ENCODE peak calls at places on chromosomes 16 and 17, in four cellular contexts. One of them, this sample, is unnamed.

GRCh38 chr17:66952031-66952524 is 12.4 kb upstream of the CACNG4 start:
- DNase-seq in mesendoderm: peak
- DNase-seq in IMR-90: peak
- DNase-seq in H9: peak
- DNase-seq in this sample: no peak

GRCh38 chr17:3535253-3535995 is 22.2 kb downstream of the TRPV3 start:
- DNase-seq in mesendoderm: peak
- DNase-seq in IMR-90: peak
- DNase-seq in H9: peak
- DNase-seq in this sample: peak

GRCh38 chr16:894136-894535 is 76.6 kb downstream of the LMF1 start:
- DNase-seq in mesendoderm: no peak
- DNase-seq in IMR-90: no peak
- DNase-seq in H9: no peak
- DNase-seq in this sample: no peak

GRCh38 chr16:17983847-17984639 is 352.5 kb downstream of the NPIPA8 start:
- DNase-seq in mesendoderm: no peak
- DNase-seq in IMR-90: no peak
- DNase-seq in H9: no peak
- DNase-seq in this sample: no peak

GRCh38 chr17:13962716-13963115 is 106.6 kb upstream of the COX10 start:
- DNase-seq in mesendoderm: no peak
- DNase-seq in IMR-90: no peak
- DNase-seq in H9: no peak
- DNase-seq in this sample: no peak

GRCh38 chr17:51435641-51436091 is 175.3 kb downstream of the UTP18 start:
- DNase-seq in mesendoderm: peak
- DNase-seq in IMR-90: peak
- DNase-seq in H9: peak
- DNase-seq in this sample: peak

GRCh38 chr17:81018044-81018802 is 16.7 kb upstream of the BAIAP2 start:
- DNase-seq in mesendoderm: no peak
- DNase-seq in IMR-90: peak
- DNase-seq in H9: no peak
- DNase-seq in this sample: no peak

GRCh38 chr16:71781741-71782140 is 26.9 kb downstream of the AP1G1 start:
- DNase-seq in mesendoderm: peak
- DNase-seq in IMR-90: peak
- DNase-seq in H9: no peak
- DNase-seq in this sample: no peak

GRCh38 chr16:72442381-72443158 is 270.6 kb upstream of the PMFBP1 start:
- DNase-seq in mesendoderm: no peak
- DNase-seq in IMR-90: peak
- DNase-seq in H9: no peak
- DNase-seq in this sample: no peak

GRCh38 chr17:48597775-48598631 is 4.4 kb upstream of the HOXB5 start:
- DNase-seq in mesendoderm: no peak
- DNase-seq in IMR-90: peak
- DNase-seq in H9: no peak
- DNase-seq in this sample: no peak

GRCh38 chr17:34156741-34157589 is 98.1 kb upstream of the CCL2 start:
- DNase-seq in mesendoderm: no peak
- DNase-seq in IMR-90: no peak
- DNase-seq in H9: no peak
- DNase-seq in this sample: peak

GRCh38 chr16:62657116-62657515 is 620.9 kb upstream of the CDH8 start:
- DNase-seq in mesendoderm: no peak
- DNase-seq in IMR-90: no peak
- DNase-seq in H9: no peak
- DNase-seq in this sample: no peak

GRCh38 chr16:62665269-62665668 is 629.0 kb upstream of the CDH8 start:
- DNase-seq in mesendoderm: peak
- DNase-seq in IMR-90: no peak
- DNase-seq in H9: peak
- DNase-seq in this sample: no peak

GRCh38 chr16:62664566-62664965 is 628.3 kb upstream of the CDH8 start:
- DNase-seq in mesendoderm: no peak
- DNase-seq in IMR-90: no peak
- DNase-seq in H9: no peak
- DNase-seq in this sample: no peak

GRCh38 chr16:62661435-62661834 is 625.2 kb upstream of the CDH8 start:
- DNase-seq in mesendoderm: no peak
- DNase-seq in IMR-90: no peak
- DNase-seq in H9: no peak
- DNase-seq in this sample: no peak
- H3K56ac ChIP-seq in mesendoderm: no peak
- H3K56ac ChIP-seq in IMR-90: no peak
- H3K56ac ChIP-seq in H9: no peak
- H3K56ac ChIP-seq in this sample: no peak

GRCh38 chr17:5912927-5913565 is 157.1 kb upstream of the WSCD1 start:
- DNase-seq in mesendoderm: no peak
- DNase-seq in IMR-90: no peak
- DNase-seq in H9: no peak
- DNase-seq in this sample: no peak

GRCh38 chr17:5911919-5912318 is 158.3 kb upstream of the WSCD1 start:
- DNase-seq in mesendoderm: no peak
- DNase-seq in IMR-90: no peak
- DNase-seq in H9: no peak
- DNase-seq in this sample: no peak

GRCh38 chr17:5915337-5915736 is 154.8 kb upstream of the WSCD1 start:
- DNase-seq in mesendoderm: no peak
- DNase-seq in IMR-90: no peak
- DNase-seq in H9: peak
- DNase-seq in this sample: no peak

GRCh38 chr17:5919104-5919503 is 151.1 kb upstream of the WSCD1 start:
- DNase-seq in mesendoderm: no peak
- DNase-seq in IMR-90: no peak
- DNase-seq in H9: peak
- DNase-seq in this sample: no peak

DNA sequence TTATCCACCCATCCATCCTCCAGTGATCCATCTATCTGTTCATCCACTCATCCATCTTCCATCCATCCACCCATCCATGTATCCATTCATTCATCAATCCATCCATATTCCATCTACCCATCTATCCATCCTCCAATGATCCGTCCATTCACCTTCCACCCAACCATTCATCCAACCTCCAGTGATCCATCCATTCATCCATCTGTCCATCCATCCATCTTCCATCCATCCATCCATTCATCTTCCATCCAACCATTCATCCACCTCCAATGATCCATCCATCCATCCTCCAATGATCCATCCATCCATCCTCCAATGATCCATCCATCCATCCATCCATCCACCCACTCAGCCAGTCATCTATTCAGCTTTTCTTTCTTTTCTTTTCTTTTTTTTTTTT is 156.5 kb upstream of the WSCD1 start:
- DNase-seq in mesendoderm: no peak
- DNase-seq in IMR-90: no peak
- DNase-seq in H9: no peak
- DNase-seq in this sample: no peak
- H3K56ac ChIP-seq in mesendoderm: no peak
- H3K56ac ChIP-seq in IMR-90: no peak
- H3K56ac ChIP-seq in H9: no peak
- H3K56ac ChIP-seq in this sample: no peak

GRCh38 chr17:16383216-16383615 is 2.3 kb downstream of the UBB start:
- DNase-seq in mesendoderm: no peak
- DNase-seq in IMR-90: no peak
- DNase-seq in H9: no peak
- DNase-seq in this sample: no peak
- H3K56ac ChIP-seq in mesendoderm: peak
- H3K56ac ChIP-seq in IMR-90: no peak
- H3K56ac ChIP-seq in H9: no peak
- H3K56ac ChIP-seq in this sample: no peak

DNA sequence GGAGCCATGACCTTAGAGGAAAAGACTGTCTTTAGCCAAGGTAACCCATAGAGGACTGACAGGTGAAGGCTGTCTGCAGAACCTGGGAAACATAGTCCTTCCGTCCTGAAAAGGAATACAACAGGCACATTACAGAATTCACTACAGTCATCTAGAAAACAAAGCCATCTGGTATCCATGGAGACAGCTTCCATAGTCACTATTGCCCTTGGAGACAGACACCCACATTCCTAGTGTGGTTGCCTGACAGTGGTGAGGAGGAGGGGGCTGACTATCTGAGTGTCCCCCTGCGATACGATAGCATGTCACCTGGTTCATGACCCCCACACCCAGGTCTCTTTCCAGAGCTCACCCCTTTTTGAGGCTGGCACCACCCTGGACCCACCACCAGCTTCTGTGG is 254.7 kb downstream of the CDH13 start:
- DNase-seq in mesendoderm: peak
- DNase-seq in IMR-90: no peak
- DNase-seq in H9: no peak
- DNase-seq in this sample: no peak
- H3K56ac ChIP-seq in mesendoderm: no peak
- H3K56ac ChIP-seq in IMR-90: no peak
- H3K56ac ChIP-seq in H9: no peak
- H3K56ac ChIP-seq in this sample: no peak

GRCh38 chr17:69713815-69714214 is 299.3 kb downstream of the MAP2K6 start:
- DNase-seq in mesendoderm: no peak
- DNase-seq in IMR-90: no peak
- DNase-seq in H9: no peak
- DNase-seq in this sample: no peak
- H3K56ac ChIP-seq in mesendoderm: no peak
- H3K56ac ChIP-seq in IMR-90: no peak
- H3K56ac ChIP-seq in H9: no peak
- H3K56ac ChIP-seq in this sample: no peak

GRCh38 chr17:38400286-38400685 is 28.0 kb upstream of the ARHGAP23 start:
- DNase-seq in mesendoderm: no peak
- DNase-seq in IMR-90: no peak
- DNase-seq in H9: no peak
- DNase-seq in this sample: no peak
- H3K56ac ChIP-seq in mesendoderm: no peak
- H3K56ac ChIP-seq in IMR-90: no peak
- H3K56ac ChIP-seq in H9: no peak
- H3K56ac ChIP-seq in this sample: no peak

GRCh38 chr17:78947235-78948153 is 22.3 kb upstream of the TIMP2 start:
- DNase-seq in mesendoderm: no peak
- DNase-seq in IMR-90: no peak
- DNase-seq in H9: no peak
- DNase-seq in this sample: no peak
- H3K56ac ChIP-seq in mesendoderm: no peak
- H3K56ac ChIP-seq in IMR-90: no peak
- H3K56ac ChIP-seq in H9: no peak
- H3K56ac ChIP-seq in this sample: no peak

GRCh38 chr16:12025472-12025871 is 48.9 kb downstream of the SNX29 start:
- DNase-seq in mesendoderm: peak
- DNase-seq in IMR-90: no peak
- DNase-seq in H9: no peak
- DNase-seq in this sample: no peak

GRCh38 chr16:12027091-12027490 is 50.6 kb downstream of the SNX29 start:
- DNase-seq in mesendoderm: peak
- DNase-seq in IMR-90: no peak
- DNase-seq in H9: peak
- DNase-seq in this sample: peak

GRCh38 chr16:12028220-12028619 is 51.7 kb downstream of the SNX29 start:
- DNase-seq in mesendoderm: no peak
- DNase-seq in IMR-90: no peak
- DNase-seq in H9: no peak
- DNase-seq in this sample: no peak

GRCh38 chr16:12025926-12026325 is 49.4 kb downstream of the SNX29 start:
- DNase-seq in mesendoderm: no peak
- DNase-seq in IMR-90: no peak
- DNase-seq in H9: no peak
- DNase-seq in this sample: no peak

GRCh38 chr16:12027558-12027957 is 51.0 kb downstream of the SNX29 start:
- DNase-seq in mesendoderm: no peak
- DNase-seq in IMR-90: no peak
- DNase-seq in H9: no peak
- DNase-seq in this sample: no peak
- H3K56ac ChIP-seq in mesendoderm: no peak
- H3K56ac ChIP-seq in IMR-90: no peak
- H3K56ac ChIP-seq in H9: no peak
- H3K56ac ChIP-seq in this sample: no peak

DNA sequence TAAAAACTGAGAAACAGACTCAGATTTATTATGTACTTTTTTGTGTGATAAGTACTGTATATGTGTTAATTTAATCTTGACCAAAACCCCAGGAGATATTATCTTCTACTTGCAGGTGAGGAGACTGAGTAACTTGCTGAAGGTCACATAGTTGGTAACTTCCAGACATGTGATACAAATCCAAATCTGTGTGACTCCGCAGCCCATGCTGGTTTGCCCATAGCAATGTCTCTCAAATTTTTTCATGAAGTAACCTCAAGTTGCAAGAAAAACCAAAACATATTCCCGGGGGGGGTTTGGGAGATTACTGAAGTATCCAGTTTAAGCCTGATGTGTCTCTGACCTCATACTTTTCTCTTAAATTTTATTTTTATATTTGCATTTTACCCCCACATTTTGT is 3.3 kb downstream of the TEX14 start:
- DNase-seq in mesendoderm: no peak
- DNase-seq in IMR-90: no peak
- DNase-seq in H9: no peak
- DNase-seq in this sample: no peak
- H3K56ac ChIP-seq in mesendoderm: no peak
- H3K56ac ChIP-seq in IMR-90: no peak
- H3K56ac ChIP-seq in H9: no peak
- H3K56ac ChIP-seq in this sample: no peak

GRCh38 chr16:57867000-57867561 is 64.8 kb upstream of the KIFC3 start:
- DNase-seq in mesendoderm: no peak
- DNase-seq in IMR-90: peak
- DNase-seq in H9: no peak
- DNase-seq in this sample: no peak

GRCh38 chr16:57863434-57864160 is 61.3 kb upstream of the KIFC3 start:
- DNase-seq in mesendoderm: peak
- DNase-seq in IMR-90: peak
- DNase-seq in H9: peak
- DNase-seq in this sample: no peak

GRCh38 chr16:57865746-57866528 is 63.6 kb upstream of the KIFC3 start:
- DNase-seq in mesendoderm: no peak
- DNase-seq in IMR-90: no peak
- DNase-seq in H9: no peak
- DNase-seq in this sample: no peak

GRCh38 chr16:57868913-57869520 is 66.7 kb upstream of the KIFC3 start:
- DNase-seq in mesendoderm: no peak
- DNase-seq in IMR-90: no peak
- DNase-seq in H9: no peak
- DNase-seq in this sample: no peak

GRCh38 chr16:57866529-57866918 is 64.2 kb upstream of the KIFC3 start:
- DNase-seq in mesendoderm: no peak
- DNase-seq in IMR-90: no peak
- DNase-seq in H9: no peak
- DNase-seq in this sample: no peak
- H3K56ac ChIP-seq in mesendoderm: peak
- H3K56ac ChIP-seq in IMR-90: no peak
- H3K56ac ChIP-seq in H9: no peak
- H3K56ac ChIP-seq in this sample: no peak

This sample was measured in H1.